ENCODE peak calls at places on chromosomes 7 and 10, in nine cellular contexts. Z is activated T-helper 1 cell treated with anti-CD3 and anti-CD28 coated beads, Interleukin-12 subunit alpha, Interleukin-12 subunit beta, Interleukin-2, Interleukin-4 antibody, amounts not matched to agents 30 ng/mL and 10 ng/mL and 1 ng/mL, durations not matched to agents 14 hours and 24 hours and 36 hours; Y is endothelial cell; V is iPS DF 6.9; Q is EL; O is psoas muscle; W is NCI-H774; C is fibroblast of the aortic adventitia; S is RWPE1. L is an unnamed sample.

GRCh38 chr7:977326-978048 is 2.1 kb upstream of the COX19 start:
- DNase-seq in Z (no peak), Y (no peak), V (no peak), Q (no peak), O (no peak), W (no peak), C (no peak), S (no peak), L (peak; percentile 68)

GRCh38 chr10:103784723-103785418 is 70.5 kb downstream of the SH3PXD2A start:
- DNase-seq in Z (no peak), Y (no peak), V (no peak), Q (no peak), O (no peak), W (no peak), C (no peak), S (no peak), L (no peak)

GRCh38 chr7:121624922-121625321 is 228.8 kb upstream of the FAM3C start:
- DNase-seq in Z (no peak), Y (no peak), V (no peak), Q (peak; percentile 5), O (no peak), W (no peak), C (peak; percentile 57), S (no peak), L (no peak)

GRCh38 chr7:137937202-137937560 is 64.7 kb downstream of the CREB3L2 start:
- DNase-seq in Z (no peak), Y (no peak), V (no peak), Q (peak; percentile 31), O (peak; percentile 30), W (no peak), C (peak; percentile 64), S (no peak), L (no peak)

GRCh38 chr7:26862806-26863205 is 1.6 kb downstream of the SKAP2 start:
- DNase-seq in Z (no peak), Y (no peak), V (no peak), Q (no peak), O (no peak), W (no peak), C (no peak), S (no peak), L (no peak)

GRCh38 chr7:46386428-46387399 is 465.6 kb upstream of the IGFBP3 start:
- DNase-seq in Z (no peak), Y (no peak), V (no peak), Q (peak; percentile 21), O (no peak), W (no peak), C (peak; percentile 28), S (no peak), L (no peak)

GRCh38 chr10:101217450-101218281 is 11.6 kb downstream of the LBX1 start:
- DNase-seq in Z (no peak), Y (peak; percentile 83), V (no peak), Q (peak; percentile 51), O (no peak), W (no peak), C (no peak), S (no peak), L (no peak)

GRCh38 chr10:125661942-125662515 is 20.9 kb downstream of the TEX36 start:
- DNase-seq in Z (no peak), Y (no peak), V (no peak), Q (peak; percentile 75), O (no peak), W (no peak), C (peak; percentile 94), S (peak; percentile 51), L (no peak)

GRCh38 chr10:116880716-116881440 is 31.6 kb downstream of the ENO4 start:
- DNase-seq in Z (no peak), Y (no peak), V (no peak), Q (peak; percentile 9), O (no peak), W (no peak), C (no peak), S (no peak), L (no peak)

GRCh38 chr7:140009735-140010134 is 53.0 kb downstream of the PARP12 start:
- DNase-seq in Z (no peak), Y (no peak), V (no peak), Q (no peak), O (no peak), W (peak; percentile 74), C (no peak), S (no peak), L (no peak)

GRCh38 chr7:130219871-130220270 is 12.2 kb downstream of the SSMEM1 start:
- DNase-seq in Z (no peak), Y (no peak), V (no peak), Q (no peak), O (no peak), W (no peak), C (no peak), S (no peak), L (no peak)

GRCh38 chr10:43233601-43234430 is 33.0 kb downstream of the RASGEF1A start:
- DNase-seq in Z (no peak), Y (no peak), V (no peak), Q (no peak), O (peak; percentile 9), W (no peak), C (no peak), S (no peak), L (no peak)

GRCh38 chr10:131706952-131707351 is 193.9 kb upstream of the PPP2R2D start:
- DNase-seq in Z (no peak), Y (no peak), V (no peak), Q (no peak), O (no peak), W (no peak), C (no peak), S (no peak), L (no peak)

GRCh38 chr10:33136781-33137180 is 178.8 kb upstream of the ITGB1 start:
- DNase-seq in Z (no peak), Y (no peak), V (no peak), Q (peak; percentile 83), O (no peak), W (no peak), C (no peak), S (peak; percentile 57), L (no peak)

GRCh38 chr10:113957013-113957412 is 86.7 kb upstream of the ADRB1 start:
- DNase-seq in Z (no peak), Y (no peak), V (no peak), Q (peak; percentile 75), O (no peak), W (no peak), C (peak; percentile 81), S (peak; percentile 26), L (no peak)

GRCh38 chr7:142954680-142955268 is 7.4 kb downstream of the KEL start:
- DNase-seq in Z (no peak), Y (no peak), V (no peak), Q (no peak), O (no peak), W (no peak), C (no peak), S (no peak), L (no peak)

GRCh38 chr7:138195207-138195606 is 118.9 kb downstream of the AKR1D1 start:
- DNase-seq in Z (no peak), Y (no peak), V (no peak), Q (no peak), O (no peak), W (no peak), C (no peak), S (no peak), L (no peak)

GRCh38 chr7:94374231-94374630 is 20.5 kb upstream of the COL1A2 start:
- DNase-seq in Z (no peak), Y (peak; percentile 26), V (no peak), Q (peak; percentile 94), O (peak; percentile 76), W (no peak), C (peak; percentile 97), S (no peak), L (peak; percentile 87)

GRCh38 chr10:86346169-86346793 is 20.3 kb downstream of the GRID1 start:
- DNase-seq in Z (no peak), Y (no peak), V (no peak), Q (no peak), O (no peak), W (no peak), C (no peak), S (no peak), L (no peak)

GRCh38 chr10:21260060-21260792 is 265.3 kb downstream of the SKIDA1 start:
- DNase-seq in Z (no peak), Y (no peak), V (no peak), Q (no peak), O (peak; percentile 20), W (no peak), C (peak; percentile 61), S (no peak), L (no peak)

GRCh38 chr10:49651917-49652316 is 27.5 kb upstream of the C10orf53 start:
- DNase-seq in Z (no peak), Y (no peak), V (no peak), Q (no peak), O (no peak), W (no peak), C (no peak), S (no peak), L (no peak)

GRCh38 chr7:158247758-158248487 is 339.7 kb downstream of the PTPRN2 start:
- DNase-seq in Z (no peak), Y (no peak), V (no peak), Q (no peak), O (no peak), W (no peak), C (no peak), S (no peak), L (no peak)

GRCh38 chr7:121005996-121006565 is 17.6 kb downstream of the CPED1 start:
- DNase-seq in Z (no peak), Y (no peak), V (no peak), Q (no peak), O (no peak), W (no peak), C (no peak), S (no peak), L (no peak)

GRCh38 chr7:113267271-113267670 is 148.9 kb upstream of the SMIM30 start:
- DNase-seq in Z (no peak), Y (no peak), V (no peak), Q (peak; percentile 62), O (no peak), W (no peak), C (peak; percentile 15), S (no peak), L (no peak)

GRCh38 chr10:112221545-112221944 is 38.0 kb upstream of the GPAM start:
- DNase-seq in Z (no peak), Y (no peak), V (no peak), Q (no peak), O (no peak), W (no peak), C (peak; percentile 35), S (no peak), L (no peak)

GRCh38 chr7:22238354-22239311 is 118.3 kb downstream of the RAPGEF5 start:
- DNase-seq in Z (no peak), Y (no peak), V (no peak), Q (peak; percentile 36), O (no peak), W (no peak), C (peak; percentile 64), S (peak; percentile 70), L (no peak)

GRCh38 chr10:19500959-19501358 is 315.3 kb upstream of the PLXDC2 start:
- DNase-seq in Z (no peak), Y (no peak), V (no peak), Q (no peak), O (no peak), W (no peak), C (no peak), S (no peak), L (no peak)